ENCODE peak calls at places on chromosome 20, in eight cellular contexts. N is transverse colon, H is heart right ventricle, S is IMR-90, D is left ventricle myocardium inferior, L is left lung, C is cardiac muscle cell, U is A549. V is an unnamed sample.

GRCh38 chr20:8709627-8710026 is 359.3 kb upstream of the PLCB4 start:
- DNase-seq in D (no peak), H (no peak), C (no peak), N (no peak), L (no peak), S (no peak), U (no peak), V (no peak)

GRCh38 chr20:56788671-56789610 is 159.8 kb downstream of the TFAP2C start:
- DNase-seq in U (peak; percentile 59), H (no peak), N (no peak), C (no peak), S (no peak), D (no peak), L (no peak), V (peak; percentile 82)

GRCh38 chr20:1894951-1895673 is at the start of gene SIRPA:
- DNase-seq in H (peak; percentile 67), L (peak; percentile 91), D (peak; percentile 69), C (peak; percentile 80), N (peak; percentile 49), U (peak; percentile 43), S (peak; percentile 64), V (peak; percentile 64)

GRCh38 chr20:47013606-47014005 is 119.0 kb downstream of the EYA2 start:
- DNase-seq in H (no peak), L (no peak), C (no peak), U (no peak), S (no peak), D (no peak), N (no peak), V (no peak)

GRCh38 chr20:33964431-33964830 is 29.3 kb upstream of the RALY start:
- DNase-seq in U (no peak), H (no peak), S (no peak), N (no peak), C (no peak), L (no peak), D (no peak), V (no peak)

GRCh38 chr20:57649617-57650015 is 29.4 kb upstream of the ZBP1 start:
- DNase-seq in D (no peak), S (no peak), N (no peak), H (no peak), U (no peak), L (no peak), C (no peak), V (no peak)

GRCh38 chr20:22402990-22403859 is 181.1 kb downstream of the FOXA2 start:
- DNase-seq in N (no peak), D (no peak), L (no peak), U (peak; percentile 70), H (no peak), S (no peak), C (peak; percentile 7), V (peak; percentile 69)

GRCh38 chr20:52924411-52925271 is 47.5 kb upstream of the TSHZ2 start:
- DNase-seq in U (no peak), H (no peak), N (no peak), S (no peak), D (no peak), C (no peak), L (no peak), V (no peak)

GRCh38 chr20:5913166-5913565 is 37.2 kb downstream of the TRMT6 start:
- DNase-seq in D (no peak), S (no peak), N (no peak), U (no peak), L (no peak), C (no peak), H (no peak), V (no peak)

GRCh38 chr20:43739148-43739749 is 12.4 kb upstream of the GTSF1L start:
- DNase-seq in D (no peak), N (no peak), L (no peak), H (no peak), S (no peak), C (no peak), U (no peak), V (no peak)

GRCh38 chr20:40195742-40196141 is 493.3 kb downstream of the MAFB start:
- DNase-seq in C (no peak), S (no peak), U (no peak), D (no peak), L (no peak), H (no peak), N (no peak), V (no peak)

GRCh38 chr20:58512808-58513552 is 2.2 kb downstream of the APCDD1L start:
- DNase-seq in S (no peak), H (no peak), N (no peak), L (no peak), C (no peak), D (no peak), U (no peak), V (peak; percentile 31)

GRCh38 chr20:32972181-32973076 is 31.8 kb downstream of the SUN5 start:
- DNase-seq in N (peak; percentile 51), D (no peak), L (no peak), U (no peak), S (no peak), C (no peak), H (no peak), V (peak; percentile 32)

GRCh38 chr20:58622671-58623578 is 28.2 kb upstream of the STX16 start:
- DNase-seq in U (no peak), S (peak; percentile 33), N (no peak), L (no peak), H (no peak), C (no peak), D (no peak), V (no peak)

GRCh38 chr20:4953881-4954280 is 47.4 kb downstream of the SLC23A2 start:
- DNase-seq in U (no peak), L (no peak), D (no peak), N (no peak), S (peak; percentile 44), C (no peak), H (no peak), V (no peak)

GRCh38 chr20:53855733-53856132 is 214.7 kb downstream of the BCAS1 start:
- DNase-seq in S (no peak), C (no peak), D (no peak), U (no peak), H (no peak), L (no peak), N (no peak), V (no peak)

GRCh38 chr20:25023316-25023715 is 30.8 kb upstream of the APMAP start:
- DNase-seq in H (no peak), S (no peak), L (peak; percentile 42), C (no peak), N (peak; percentile 7), D (no peak), U (no peak), V (no peak)

GRCh38 chr20:22430154-22430745 is 154.1 kb downstream of the FOXA2 start:
- DNase-seq in C (no peak), L (no peak), U (peak; percentile 88), H (no peak), N (no peak), S (no peak), D (no peak), V (peak; percentile 74)

GRCh38 chr20:54643761-54644160 is 168.4 kb downstream of the DOK5 start:
- DNase-seq in N (no peak), H (peak; percentile 27), S (peak; percentile 73), U (no peak), L (no peak), C (no peak), D (no peak), V (no peak)

GRCh38 chr20:25270829-25271251 is 23.0 kb downstream of the PYGB start:
- DNase-seq in N (peak; percentile 4), C (no peak), H (no peak), S (no peak), L (no peak), U (no peak), D (peak; percentile 11), V (no peak)

GRCh38 chr20:63734111-63734945 is 2.1 kb upstream of the LIME1 start:
- DNase-seq in N (no peak), H (no peak), L (peak; percentile 69), C (no peak), U (no peak), S (no peak), D (no peak), V (no peak)
- H3K4me1 ChIP-seq in N (peaks cover 38% of the 10 kb centered on the region), H (peaks cover 21% of the 10 kb centered on the region), L (peaks cover 30% of the 10 kb centered on the region), C (peaks cover 12% of the 10 kb centered on the region), U (peaks cover 5% of the 10 kb centered on the region), S (peaks cover 5% of the 10 kb centered on the region), D (peaks cover 23% of the 10 kb centered on the region), V (peaks cover 5% of the 10 kb centered on the region)

GRCh38 chr20:16314320-16314719 is 258.9 kb downstream of the KIF16B start:
- DNase-seq in L (no peak), N (no peak), S (no peak), D (no peak), H (no peak), U (no peak), C (no peak), V (no peak)
- H3K27ac ChIP-seq in L (no peak overlapping the region), N (no peak overlapping the region), S (no peak overlapping the region), D (no peak overlapping the region), H (no peak overlapping the region), U (no peak overlapping the region), C (no peak overlapping the region), V (no peak overlapping the region)

GRCh38 chr20:50304501-50304856 is 113.8 kb downstream of the CEBPB start:
- DNase-seq in U (no peak), C (no peak), H (peak; percentile 82), N (peak; percentile 59), S (peak; percentile 91), L (no peak), D (peak; percentile 84), V (peak; percentile 44)
- H3K4me1 ChIP-seq in U (peaks cover 75% of the 10 kb centered on the region), C (peaks cover 13% of the 10 kb centered on the region), H (peaks cover 44% of the 10 kb centered on the region), N (peaks cover 50% of the 10 kb centered on the region), S (peaks cover 50% of the 10 kb centered on the region), L (peaks cover 68% of the 10 kb centered on the region), D (peaks cover 81% of the 10 kb centered on the region), V (peaks cover 40% of the 10 kb centered on the region)

GRCh38 chr20:31564284-31564683 is 40.8 kb upstream of the ID1 start:
- DNase-seq in L (no peak), H (no peak), C (no peak), S (no peak), D (no peak), N (no peak), U (no peak), V (no peak)
- H3K27ac ChIP-seq in L (no peak overlapping the region), H (no peak overlapping the region), C (no peak overlapping the region), S (no peak overlapping the region), D (no peak overlapping the region), N (no peak overlapping the region), U (peak overlapping the region; percentile 21), V (no peak overlapping the region)

GRCh38 chr20:49661560-49662329 is 51.9 kb downstream of the B4GALT5 start:
- DNase-seq in L (no peak), S (no peak), D (no peak), C (no peak), U (no peak), H (no peak), N (no peak), V (no peak)
- H3K4me1 ChIP-seq in L (peaks cover 90% of the 10 kb centered on the region), S (peaks cover 12% of the 10 kb centered on the region), D (peaks cover 83% of the 10 kb centered on the region), C (peaks cover 31% of the 10 kb centered on the region), U (peaks cover 97% of the 10 kb centered on the region), H (peaks cover 41% of the 10 kb centered on the region), N (peaks cover 5% of the 10 kb centered on the region), V (no peaks in the 10 kb centered on the region)

V was measured in SJSA1.